ENCODE peak calls at places on chromosomes 1 and 21, in nine cellular contexts. One of them, this sample, is unnamed.

GRCh38 chr1:35569956-35570355 is 3.2 kb upstream of the TFAP2E start:
- DNase-seq in fibroblast of lung: peak; percentile 62
- DNase-seq in foreskin fibroblast: no peak
- DNase-seq in DMS53: no peak
- DNase-seq in astrocyte of the cerebellum: no peak
- DNase-seq in lung microvascular endothelial cell: no peak
- DNase-seq in MV-4-11: no peak
- DNase-seq in breast epithelium: no peak
- DNase-seq in neuronal stem cell: no peak
- DNase-seq in this sample: no peak

GRCh38 chr1:239717097-239718051 is 331.0 kb downstream of the CHRM3 start:
- DNase-seq in fibroblast of lung: peak; percentile 44
- DNase-seq in neuronal stem cell: no peak
- DNase-seq in astrocyte of the cerebellum: no peak
- DNase-seq in DMS53: peak; percentile 22
- DNase-seq in foreskin fibroblast: no peak
- DNase-seq in MV-4-11: no peak
- DNase-seq in breast epithelium: no peak
- DNase-seq in lung microvascular endothelial cell: no peak
- DNase-seq in this sample: peak; percentile 59

GRCh38 chr1:30599721-30600120 is 123.7 kb downstream of the MATN1 start:
- DNase-seq in breast epithelium: peak; percentile 15
- DNase-seq in fibroblast of lung: no peak
- DNase-seq in foreskin fibroblast: no peak
- DNase-seq in neuronal stem cell: no peak
- DNase-seq in MV-4-11: no peak
- DNase-seq in DMS53: no peak
- DNase-seq in lung microvascular endothelial cell: no peak
- DNase-seq in astrocyte of the cerebellum: no peak
- DNase-seq in this sample: no peak

GRCh38 chr1:25566730-25567341 is 23.4 kb downstream of the LDLRAP1 start:
- DNase-seq in fibroblast of lung: peak; percentile 86
- DNase-seq in MV-4-11: no peak
- DNase-seq in breast epithelium: peak; percentile 56
- DNase-seq in foreskin fibroblast: peak; percentile 77
- DNase-seq in DMS53: no peak
- DNase-seq in neuronal stem cell: no peak
- DNase-seq in astrocyte of the cerebellum: peak; percentile 84
- DNase-seq in lung microvascular endothelial cell: no peak
- DNase-seq in this sample: no peak

GRCh38 chr1:11058026-11058425 is 1.8 kb downstream of the SRM start:
- DNase-seq in foreskin fibroblast: no peak
- DNase-seq in MV-4-11: no peak
- DNase-seq in neuronal stem cell: no peak
- DNase-seq in fibroblast of lung: no peak
- DNase-seq in breast epithelium: no peak
- DNase-seq in lung microvascular endothelial cell: no peak
- DNase-seq in astrocyte of the cerebellum: no peak
- DNase-seq in DMS53: no peak
- DNase-seq in this sample: no peak

GRCh38 chr1:94723899-94724298 is 96.3 kb upstream of the SLC44A3 start:
- DNase-seq in breast epithelium: no peak
- DNase-seq in neuronal stem cell: no peak
- DNase-seq in fibroblast of lung: peak; percentile 32
- DNase-seq in astrocyte of the cerebellum: no peak
- DNase-seq in foreskin fibroblast: no peak
- DNase-seq in lung microvascular endothelial cell: no peak
- DNase-seq in DMS53: no peak
- DNase-seq in MV-4-11: no peak
- DNase-seq in this sample: no peak

GRCh38 chr1:51644533-51645197 is 27.8 kb downstream of the OSBPL9 start:
- DNase-seq in lung microvascular endothelial cell: peak; percentile 68
- DNase-seq in DMS53: no peak
- DNase-seq in astrocyte of the cerebellum: peak; percentile 65
- DNase-seq in fibroblast of lung: peak; percentile 90
- DNase-seq in breast epithelium: no peak
- DNase-seq in neuronal stem cell: no peak
- DNase-seq in foreskin fibroblast: peak; percentile 58
- DNase-seq in MV-4-11: no peak
- DNase-seq in this sample: no peak

GRCh38 chr1:109768335-109768650 is 4.6 kb upstream of the EPS8L3 start:
- DNase-seq in DMS53: no peak
- DNase-seq in astrocyte of the cerebellum: no peak
- DNase-seq in breast epithelium: no peak
- DNase-seq in neuronal stem cell: no peak
- DNase-seq in MV-4-11: no peak
- DNase-seq in foreskin fibroblast: no peak
- DNase-seq in lung microvascular endothelial cell: no peak
- DNase-seq in fibroblast of lung: no peak
- DNase-seq in this sample: no peak

GRCh38 chr21:36613064-36613463 is 85.9 kb upstream of the SIM2 start:
- DNase-seq in breast epithelium: no peak
- DNase-seq in MV-4-11: no peak
- DNase-seq in neuronal stem cell: no peak
- DNase-seq in astrocyte of the cerebellum: no peak
- DNase-seq in lung microvascular endothelial cell: peak; percentile 74
- DNase-seq in fibroblast of lung: no peak
- DNase-seq in foreskin fibroblast: no peak
- DNase-seq in DMS53: no peak
- DNase-seq in this sample: no peak

GRCh38 chr1:164631751-164632150 is 72.8 kb downstream of the PBX1 start:
- DNase-seq in breast epithelium: no peak
- DNase-seq in fibroblast of lung: no peak
- DNase-seq in MV-4-11: no peak
- DNase-seq in lung microvascular endothelial cell: no peak
- DNase-seq in neuronal stem cell: no peak
- DNase-seq in DMS53: no peak
- DNase-seq in foreskin fibroblast: no peak
- DNase-seq in astrocyte of the cerebellum: no peak
- DNase-seq in this sample: no peak

GRCh38 chr1:173097001-173097400 is 46.3 kb upstream of the TNFSF18 start:
- DNase-seq in MV-4-11: peak; percentile 16
- DNase-seq in breast epithelium: no peak
- DNase-seq in astrocyte of the cerebellum: no peak
- DNase-seq in lung microvascular endothelial cell: peak; percentile 33
- DNase-seq in DMS53: no peak
- DNase-seq in fibroblast of lung: peak; percentile 67
- DNase-seq in foreskin fibroblast: peak; percentile 40
- DNase-seq in neuronal stem cell: no peak
- DNase-seq in this sample: no peak

GRCh38 chr1:24878775-24879742 is 51.0 kb downstream of the RUNX3 start:
- DNase-seq in astrocyte of the cerebellum: peak; percentile 19
- DNase-seq in MV-4-11: no peak
- DNase-seq in lung microvascular endothelial cell: no peak
- DNase-seq in foreskin fibroblast: peak; percentile 29
- DNase-seq in DMS53: no peak
- DNase-seq in breast epithelium: no peak
- DNase-seq in neuronal stem cell: no peak
- DNase-seq in fibroblast of lung: peak; percentile 73
- DNase-seq in this sample: peak; percentile 14

GRCh38 chr1:56494306-56494705 is 85.1 kb downstream of the PLPP3 start:
- DNase-seq in lung microvascular endothelial cell: no peak
- DNase-seq in astrocyte of the cerebellum: no peak
- DNase-seq in neuronal stem cell: no peak
- DNase-seq in DMS53: no peak
- DNase-seq in foreskin fibroblast: no peak
- DNase-seq in fibroblast of lung: no peak
- DNase-seq in MV-4-11: no peak
- DNase-seq in breast epithelium: no peak
- DNase-seq in this sample: no peak

GRCh38 chr1:45568421-45568820 is 15.4 kb upstream of the NASP start:
- DNase-seq in breast epithelium: peak; percentile 66
- DNase-seq in DMS53: no peak
- DNase-seq in MV-4-11: no peak
- DNase-seq in foreskin fibroblast: no peak
- DNase-seq in fibroblast of lung: no peak
- DNase-seq in lung microvascular endothelial cell: no peak
- DNase-seq in neuronal stem cell: no peak
- DNase-seq in astrocyte of the cerebellum: no peak
- DNase-seq in this sample: no peak

GRCh38 chr21:35932232-35932911 is 128.0 kb downstream of the SETD4 start:
- DNase-seq in DMS53: peak; percentile 24
- DNase-seq in foreskin fibroblast: peak; percentile 97
- DNase-seq in lung microvascular endothelial cell: peak; percentile 98
- DNase-seq in fibroblast of lung: peak; percentile 91
- DNase-seq in neuronal stem cell: no peak
- DNase-seq in MV-4-11: peak; percentile 100
- DNase-seq in breast epithelium: peak; percentile 38
- DNase-seq in astrocyte of the cerebellum: peak; percentile 59
- DNase-seq in this sample: peak; percentile 88

GRCh38 chr1:198267056-198267455 is 110.3 kb downstream of the NEK7 start:
- DNase-seq in MV-4-11: no peak
- DNase-seq in fibroblast of lung: no peak
- DNase-seq in astrocyte of the cerebellum: no peak
- DNase-seq in lung microvascular endothelial cell: no peak
- DNase-seq in foreskin fibroblast: no peak
- DNase-seq in breast epithelium: no peak
- DNase-seq in DMS53: no peak
- DNase-seq in neuronal stem cell: no peak
- DNase-seq in this sample: no peak